ENCODE peak calls at places on chromosomes 12 and 14, in ten cellular contexts. C is cerebellar cortex, N is renal cortical epithelial cell, Z is HCEC 1CT, W is foreskin fibroblast, P is adipocyte, R is iPS-NIHi11, Y is tibial artery, K is D341Med, V is HTR-8/SVneo. S is an unnamed sample.

GRCh38 chr12:71639341-71639760 is 24.3 kb downstream of the ZFC3H1 start:
- DNase-seq in C (no peak), N (peak), Z (peak), W (no peak), P (no peak), R (peak), Y (no peak), K (peak), V (no peak), S (peak)

GRCh38 chr12:53048033-53048779 is 1.7 kb upstream of the TNS2 start:
- DNase-seq in C (peak), N (peak), Z (no peak), W (peak), P (peak), R (no peak), Y (peak), K (peak), V (peak), S (no peak)

GRCh38 chr12:106863185-106863584 is 88.7 kb downstream of the RIC8B start:
- DNase-seq in C (no peak), N (no peak), Z (no peak), W (peak), P (peak), R (no peak), Y (no peak), K (no peak), V (no peak), S (no peak)

GRCh38 chr12:105622220-105622619 is 291.7 kb downstream of the C12orf75 start:
- DNase-seq in C (no peak), N (peak), Z (no peak), W (no peak), P (no peak), R (no peak), Y (no peak), K (no peak), V (no peak), S (no peak)

GRCh38 chr12:130992448-130992847 is 38.7 kb downstream of the ADGRD1 start:
- DNase-seq in C (no peak), N (no peak), Z (no peak), W (no peak), P (no peak), R (no peak), Y (no peak), K (no peak), V (no peak), S (no peak)

GRCh38 chr12:121741743-121742142 is 29.2 kb downstream of the TMEM120B start:
- DNase-seq in C (no peak), N (peak), Z (no peak), W (no peak), P (no peak), R (no peak), Y (no peak), K (no peak), V (no peak), S (no peak)

GRCh38 chr14:36477266-36477665 is 42.8 kb downstream of the NKX2-1 start:
- DNase-seq in C (no peak), N (no peak), Z (no peak), W (no peak), P (no peak), R (no peak), Y (no peak), K (no peak), V (no peak), S (no peak)

GRCh38 chr12:40620564-40621019 is 71.6 kb upstream of the CNTN1 start:
- DNase-seq in C (no peak), N (no peak), Z (no peak), W (no peak), P (no peak), R (no peak), Y (no peak), K (no peak), V (no peak), S (no peak)